ENCODE peak calls at places on chromosomes 12 and 14, in eight cellular contexts. One of them, this sample, is unnamed.
A peak's percentile ranks its signal among the peaks of the same experiment; 100 is the strongest.

GRCh38 chr12:55736780-55737580 is 5.9 kb upstream of the GDF11 start:
- DNase-seq in testis: peak; percentile 82
- DNase-seq in uterus: peak; percentile 61
- DNase-seq in sigmoid colon: peak; percentile 83
- DNase-seq in right lobe of liver: peak; percentile 59
- DNase-seq in gastrocnemius medialis: peak; percentile 50
- DNase-seq in ovary: no peak
- DNase-seq in spleen: peak; percentile 86
- DNase-seq in this sample: peak; percentile 66

GRCh38 chr12:89316705-89317139 is 35.6 kb downstream of the DUSP6 start:
- DNase-seq in testis: no peak
- DNase-seq in uterus: no peak
- DNase-seq in sigmoid colon: no peak
- DNase-seq in right lobe of liver: no peak
- DNase-seq in gastrocnemius medialis: no peak
- DNase-seq in ovary: no peak
- DNase-seq in spleen: no peak
- DNase-seq in this sample: no peak

GRCh38 chr12:6953417-6954315 is 2.5 kb downstream of the PTPN6 start:
- DNase-seq in testis: no peak
- DNase-seq in uterus: no peak
- DNase-seq in sigmoid colon: peak; percentile 79
- DNase-seq in right lobe of liver: peak; percentile 61
- DNase-seq in gastrocnemius medialis: peak; percentile 18
- DNase-seq in ovary: no peak
- DNase-seq in spleen: peak; percentile 94
- DNase-seq in this sample: no peak

GRCh38 chr12:38890102-38890501 is 15.3 kb downstream of the CPNE8 start:
- DNase-seq in testis: no peak
- DNase-seq in uterus: no peak
- DNase-seq in sigmoid colon: no peak
- DNase-seq in right lobe of liver: no peak
- DNase-seq in gastrocnemius medialis: no peak
- DNase-seq in ovary: no peak
- DNase-seq in spleen: no peak
- DNase-seq in this sample: no peak

GRCh38 chr14:104421892-104422291 is 157.7 kb upstream of the C14orf180 start:
- DNase-seq in testis: peak; percentile 8
- DNase-seq in uterus: no peak
- DNase-seq in sigmoid colon: no peak
- DNase-seq in right lobe of liver: no peak
- DNase-seq in gastrocnemius medialis: no peak
- DNase-seq in ovary: no peak
- DNase-seq in spleen: no peak
- DNase-seq in this sample: no peak

GRCh38 chr14:90629471-90629870 is 186.8 kb downstream of the TTC7B start:
- DNase-seq in testis: no peak
- DNase-seq in uterus: no peak
- DNase-seq in sigmoid colon: no peak
- DNase-seq in right lobe of liver: no peak
- DNase-seq in gastrocnemius medialis: no peak
- DNase-seq in ovary: no peak
- DNase-seq in spleen: no peak
- DNase-seq in this sample: no peak

GRCh38 chr14:75280831-75281690 is 2.4 kb downstream of the FOS start:
- DNase-seq in testis: no peak
- DNase-seq in uterus: no peak
- DNase-seq in sigmoid colon: peak; percentile 79
- DNase-seq in right lobe of liver: no peak
- DNase-seq in gastrocnemius medialis: no peak
- DNase-seq in ovary: no peak
- DNase-seq in spleen: peak; percentile 75
- DNase-seq in this sample: peak; percentile 59

GRCh38 chr14:51093371-51094281 is 1.3 kb downstream of the TRIM9 start:
- DNase-seq in testis: peak; percentile 58
- DNase-seq in uterus: peak; percentile 44
- DNase-seq in sigmoid colon: peak; percentile 70
- DNase-seq in right lobe of liver: peak; percentile 27
- DNase-seq in gastrocnemius medialis: no peak
- DNase-seq in ovary: peak; percentile 20
- DNase-seq in spleen: peak; percentile 84
- DNase-seq in this sample: no peak

GRCh38 chr14:77660754-77661153 is 44.3 kb upstream of the SPTLC2 start:
- DNase-seq in testis: no peak
- DNase-seq in uterus: no peak
- DNase-seq in sigmoid colon: no peak
- DNase-seq in right lobe of liver: no peak
- DNase-seq in gastrocnemius medialis: no peak
- DNase-seq in ovary: no peak
- DNase-seq in spleen: no peak
- DNase-seq in this sample: no peak

GRCh38 chr12:77995436-77996167 is 164.9 kb downstream of the NAV3 start:
- DNase-seq in testis: no peak
- DNase-seq in uterus: no peak
- DNase-seq in sigmoid colon: no peak
- DNase-seq in right lobe of liver: no peak
- DNase-seq in gastrocnemius medialis: no peak
- DNase-seq in ovary: no peak
- DNase-seq in spleen: no peak
- DNase-seq in this sample: no peak

GRCh38 chr12:8035440-8036010 is 3.0 kb downstream of the FOXJ2 start:
- DNase-seq in testis: no peak
- DNase-seq in uterus: no peak
- DNase-seq in sigmoid colon: no peak
- DNase-seq in right lobe of liver: no peak
- DNase-seq in gastrocnemius medialis: no peak
- DNase-seq in ovary: no peak
- DNase-seq in spleen: no peak
- DNase-seq in this sample: no peak

GRCh38 chr12:90871697-90872096 is 83.3 kb downstream of the CCER1 start:
- DNase-seq in testis: no peak
- DNase-seq in uterus: no peak
- DNase-seq in sigmoid colon: no peak
- DNase-seq in right lobe of liver: no peak
- DNase-seq in gastrocnemius medialis: no peak
- DNase-seq in ovary: no peak
- DNase-seq in spleen: no peak
- DNase-seq in this sample: no peak

GRCh38 chr12:79001404-79001803 is 136.8 kb downstream of the SYT1 start:
- DNase-seq in testis: no peak
- DNase-seq in uterus: no peak
- DNase-seq in sigmoid colon: no peak
- DNase-seq in right lobe of liver: no peak
- DNase-seq in gastrocnemius medialis: no peak
- DNase-seq in ovary: no peak
- DNase-seq in spleen: no peak
- DNase-seq in this sample: no peak

GRCh38 chr12:25458047-25458552 is 95.0 kb downstream of the LMNTD1 start:
- DNase-seq in testis: no peak
- DNase-seq in uterus: no peak
- DNase-seq in sigmoid colon: no peak
- DNase-seq in right lobe of liver: no peak
- DNase-seq in gastrocnemius medialis: no peak
- DNase-seq in ovary: no peak
- DNase-seq in spleen: no peak
- DNase-seq in this sample: peak; percentile 70

GRCh38 chr12:132356686-132357622 is 27.6 kb upstream of the GALNT9 start:
- DNase-seq in testis: peak; percentile 50
- DNase-seq in uterus: no peak
- DNase-seq in sigmoid colon: peak; percentile 87
- DNase-seq in right lobe of liver: no peak
- DNase-seq in gastrocnemius medialis: no peak
- DNase-seq in ovary: peak; percentile 47
- DNase-seq in spleen: peak; percentile 62
- DNase-seq in this sample: no peak

DNA sequence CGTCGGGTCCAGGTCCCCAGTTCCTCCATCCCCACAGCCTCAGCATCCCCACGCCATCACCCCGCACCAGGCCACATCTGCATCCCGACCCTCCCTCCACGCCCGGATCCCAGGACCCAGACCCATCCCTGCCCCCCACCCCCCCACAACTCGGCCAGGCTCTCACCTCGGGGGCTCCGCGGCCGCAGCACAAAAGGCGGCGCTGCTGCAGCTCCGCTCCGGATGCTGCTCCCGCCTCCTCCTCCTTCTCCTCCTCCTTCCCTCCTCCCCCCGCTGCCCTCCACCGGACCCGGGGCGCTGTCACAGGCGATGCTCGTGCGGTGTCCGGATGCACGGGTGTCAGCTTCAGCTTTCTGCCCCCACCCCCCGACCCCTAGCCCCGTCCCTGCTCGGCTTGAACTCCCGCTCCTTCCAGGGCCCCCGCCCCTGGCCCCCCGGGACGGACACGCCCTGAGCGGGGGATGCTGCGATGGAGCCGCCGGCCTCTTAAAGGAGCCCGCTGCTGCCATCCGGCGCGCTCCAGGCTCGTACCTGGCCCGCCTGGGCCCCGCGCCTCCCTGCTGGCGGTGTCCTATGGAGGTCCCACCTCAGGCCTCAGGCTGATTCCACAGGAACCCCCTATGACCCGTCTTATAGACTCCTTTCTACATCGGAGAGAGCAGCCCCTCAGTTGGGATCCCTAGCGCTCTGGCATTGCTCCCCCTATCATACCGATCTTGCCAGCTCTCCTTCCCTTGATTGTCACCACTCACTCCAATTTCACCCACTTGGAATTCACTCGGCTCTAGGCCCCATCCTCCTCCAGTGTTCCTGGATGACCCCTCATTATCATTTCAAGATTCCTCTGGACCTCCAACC is at the start of gene MAP3K12:
- DNase-seq in testis: peak; percentile 78
- DNase-seq in uterus: peak; percentile 76
- DNase-seq in sigmoid colon: peak; percentile 89
- DNase-seq in right lobe of liver: peak; percentile 68
- DNase-seq in gastrocnemius medialis: peak; percentile 56
- DNase-seq in ovary: peak; percentile 79
- DNase-seq in spleen: peak; percentile 92
- DNase-seq in this sample: peak; percentile 83
- H3K27ac ChIP-seq in testis: peak within 1 kb of the TSS; percentile 97
- H3K27ac ChIP-seq in uterus: peak within 1 kb of the TSS; percentile 96
- H3K27ac ChIP-seq in sigmoid colon: peak within 1 kb of the TSS; percentile 98
- H3K27ac ChIP-seq in right lobe of liver: peak within 1 kb of the TSS; percentile 99
- H3K27ac ChIP-seq in gastrocnemius medialis: peak within 1 kb of the TSS; percentile 95
- H3K27ac ChIP-seq in ovary: peak within 1 kb of the TSS; percentile 85
- H3K27ac ChIP-seq in spleen: peak within 1 kb of the TSS; percentile 96
- H3K27ac ChIP-seq in this sample: peak within 1 kb of the TSS; percentile 99

GRCh38 chr12:11622774-11623375 is 26.6 kb upstream of the ETV6 start:
- DNase-seq in testis: no peak
- DNase-seq in uterus: no peak
- DNase-seq in sigmoid colon: no peak
- DNase-seq in right lobe of liver: no peak
- DNase-seq in gastrocnemius medialis: no peak
- DNase-seq in ovary: no peak
- DNase-seq in spleen: no peak
- DNase-seq in this sample: no peak
- TF ChIP-seq CTCF in testis: no peak
- TF ChIP-seq CTCF in uterus: no peak
- TF ChIP-seq CTCF in sigmoid colon: no peak
- TF ChIP-seq CTCF in right lobe of liver: peak; percentile 50
- TF ChIP-seq CTCF in gastrocnemius medialis: no peak
- TF ChIP-seq CTCF in ovary: no peak
- TF ChIP-seq CTCF in spleen: no peak
- TF ChIP-seq CTCF in this sample: no peak

GRCh38 chr12:124361074-124361965 is 66.4 kb downstream of the RFLNA start:
- DNase-seq in testis: peak; percentile 70
- DNase-seq in uterus: no peak
- DNase-seq in sigmoid colon: no peak
- DNase-seq in right lobe of liver: no peak
- DNase-seq in gastrocnemius medialis: peak; percentile 71
- DNase-seq in ovary: no peak
- DNase-seq in spleen: no peak
- DNase-seq in this sample: no peak
- TF ChIP-seq POLR2A in testis: no peak
- TF ChIP-seq POLR2A in uterus: no peak
- TF ChIP-seq POLR2A in sigmoid colon: no peak
- TF ChIP-seq POLR2A in right lobe of liver: no peak
- TF ChIP-seq POLR2A in gastrocnemius medialis: no peak
- TF ChIP-seq POLR2A in ovary: no peak
- TF ChIP-seq POLR2A in spleen: no peak
- TF ChIP-seq POLR2A in this sample: no peak

GRCh38 chr14:69664865-69665526 is 53.6 kb downstream of the SUSD6 start:
- DNase-seq in testis: no peak
- DNase-seq in uterus: no peak
- DNase-seq in sigmoid colon: no peak
- DNase-seq in right lobe of liver: no peak
- DNase-seq in gastrocnemius medialis: no peak
- DNase-seq in ovary: no peak
- DNase-seq in spleen: no peak
- DNase-seq in this sample: peak; percentile 49

GRCh38 chr14:69666698-69667211 is 55.4 kb downstream of the SUSD6 start:
- DNase-seq in testis: no peak
- DNase-seq in uterus: no peak
- DNase-seq in sigmoid colon: no peak
- DNase-seq in right lobe of liver: no peak
- DNase-seq in gastrocnemius medialis: no peak
- DNase-seq in ovary: no peak
- DNase-seq in spleen: no peak
- DNase-seq in this sample: peak; percentile 54

GRCh38 chr14:69665596-69665995 is 54.2 kb downstream of the SUSD6 start:
- DNase-seq in testis: no peak
- DNase-seq in uterus: no peak
- DNase-seq in sigmoid colon: no peak
- DNase-seq in right lobe of liver: no peak
- DNase-seq in gastrocnemius medialis: no peak
- DNase-seq in ovary: no peak
- DNase-seq in spleen: no peak
- DNase-seq in this sample: no peak

GRCh38 chr14:69667938-69668336 is 56.5 kb downstream of the SUSD6 start:
- DNase-seq in testis: no peak
- DNase-seq in uterus: no peak
- DNase-seq in sigmoid colon: no peak
- DNase-seq in right lobe of liver: no peak
- DNase-seq in gastrocnemius medialis: no peak
- DNase-seq in ovary: no peak
- DNase-seq in spleen: no peak
- DNase-seq in this sample: no peak

DNA sequence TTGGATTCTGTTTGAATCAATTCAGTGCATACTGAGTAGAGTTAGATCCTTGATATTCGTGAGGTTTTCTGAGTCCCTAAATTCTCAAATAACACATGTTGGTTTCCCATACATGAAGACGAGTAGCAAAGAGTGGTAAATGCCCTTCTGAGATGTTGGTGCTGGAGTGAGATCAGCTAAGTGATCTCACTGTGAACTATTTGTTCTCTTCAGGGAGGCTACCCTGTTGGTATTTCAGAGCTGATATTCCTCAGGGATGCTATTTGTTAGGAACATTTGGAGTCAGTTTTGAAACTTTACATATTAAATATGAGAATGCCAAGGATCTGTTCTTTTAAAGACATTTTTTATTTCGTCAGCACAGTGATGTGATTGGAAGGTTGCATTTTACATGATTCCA is 54.7 kb downstream of the SUSD6 start:
- DNase-seq in testis: no peak
- DNase-seq in uterus: no peak
- DNase-seq in sigmoid colon: no peak
- DNase-seq in right lobe of liver: no peak
- DNase-seq in gastrocnemius medialis: no peak
- DNase-seq in ovary: no peak
- DNase-seq in spleen: no peak
- DNase-seq in this sample: no peak
- H3K27ac ChIP-seq in testis: no peak overlapping the region
- H3K27ac ChIP-seq in uterus: peak overlapping the region; percentile 49
- H3K27ac ChIP-seq in sigmoid colon: peak overlapping the region; percentile 78
- H3K27ac ChIP-seq in right lobe of liver: no peak overlapping the region
- H3K27ac ChIP-seq in gastrocnemius medialis: peak overlapping the region; percentile 64
- H3K27ac ChIP-seq in ovary: no peak overlapping the region
- H3K27ac ChIP-seq in spleen: peak overlapping the region; percentile 64
- H3K27ac ChIP-seq in this sample: peak overlapping the region; percentile 62